ENCODE peak calls at places on chromosome 18, in five cellular contexts. M is stomach, L is epithelial cell of proximal tubule, R is foreskin fibroblast, S is NCI-H2171 treated with DMSO at 0.1 percent for 48 hours. Y is an unnamed sample.
A peak's percentile ranks its signal among the peaks of the same experiment; 100 is the strongest.

GRCh38 chr18:48889115-48889941 is 61.4 kb downstream of the SMAD7 start:
- DNase-seq in S (no peak), R (no peak), M (peak; percentile 35), L (no peak), Y (peak; percentile 72)

GRCh38 chr18:58768293-58768974 is 96.2 kb upstream of the ZNF532 start:
- DNase-seq in L (no peak), M (peak; percentile 84), R (peak; percentile 83), S (peak; percentile 74), Y (peak; percentile 95)

GRCh38 chr18:68397241-68398035 is 317.5 kb downstream of the TMX3 start:
- DNase-seq in S (no peak), L (no peak), M (no peak), R (no peak), Y (no peak)

GRCh38 chr18:79693561-79694205 is 14.1 kb downstream of the CTDP1 start:
- DNase-seq in M (no peak), S (no peak), R (no peak), L (no peak), Y (no peak)

GRCh38 chr18:11366410-11366809 is 217.0 kb upstream of the PIEZO2 start:
- DNase-seq in M (no peak), S (peak; percentile 87), R (peak; percentile 72), L (no peak), Y (no peak)

GRCh38 chr18:11872479-11873136 is 21.4 kb downstream of the CHMP1B start:
- DNase-seq in S (peak; percentile 65), M (peak; percentile 47), L (no peak), R (peak; percentile 47), Y (no peak)

GRCh38 chr18:61713502-61713901 is 179.3 kb downstream of the RNF152 start:
- DNase-seq in L (no peak), R (no peak), M (no peak), S (no peak), Y (no peak)

GRCh38 chr18:24426073-24426397 is 435 bp upstream of the IMPACT start:
- DNase-seq in R (no peak), L (no peak), S (no peak), M (no peak), Y (no peak)

GRCh38 chr18:23283933-23284430 is 148.7 kb downstream of the CABLES1 start:
- DNase-seq in S (no peak), L (peak; percentile 83), R (peak; percentile 87), M (no peak), Y (no peak)

GRCh38 chr18:26327062-26327461 is 100.8 kb downstream of the TAF4B start:
- DNase-seq in L (no peak), S (no peak), M (no peak), R (no peak), Y (no peak)

GRCh38 chr18:39453882-39454281 is 1888.3 kb upstream of the CELF4 start:
- DNase-seq in M (no peak), L (peak; percentile 38), S (no peak), R (peak; percentile 69), Y (peak; percentile 20)

GRCh38 chr18:60469396-60469795 is 96.8 kb upstream of the MC4R start:
- DNase-seq in L (no peak), S (no peak), R (no peak), M (no peak), Y (no peak)

GRCh38 chr18:69895081-69896047 is 52.3 kb downstream of the CD226 start:
- DNase-seq in M (no peak), R (no peak), S (no peak), L (no peak), Y (no peak)

GRCh38 chr18:31819106-31819924 is 58.6 kb upstream of the SLC25A52 start:
- DNase-seq in R (peak; percentile 68), L (no peak), S (peak; percentile 45), M (no peak), Y (peak; percentile 49)

GRCh38 chr18:61998957-61999356 is 106.2 kb upstream of the RNF152 start:
- DNase-seq in L (no peak), M (no peak), R (peak; percentile 94), S (no peak), Y (no peak)

GRCh38 chr18:21163647-21164625 is 52.3 kb upstream of the ROCK1 start:
- DNase-seq in L (no peak), S (no peak), M (no peak), R (peak; percentile 92), Y (no peak)

GRCh38 chr18:77339623-77340022 is 90.0 kb downstream of the GALR1 start:
- DNase-seq in M (no peak), L (no peak), R (no peak), S (no peak), Y (no peak)

GRCh38 chr18:49189772-49190171 is 239.0 kb upstream of the SMAD7 start:
- DNase-seq in R (no peak), S (no peak), M (no peak), L (no peak), Y (no peak)

GRCh38 chr18:2442006-2442405 is 129.3 kb downstream of the METTL4 start:
- DNase-seq in S (no peak), R (no peak), L (no peak), M (no peak), Y (no peak)

GRCh38 chr18:595068-595467 is 1.7 kb upstream of the CLUL1 start:
- DNase-seq in M (no peak), S (no peak), L (no peak), R (no peak), Y (no peak)

GRCh38 chr18:48216639-48217280 is 192.4 kb downstream of the ZBTB7C start:
- DNase-seq in M (no peak), S (peak; percentile 12), R (no peak), L (no peak), Y (no peak)

GRCh38 chr18:32095156-32095555 is 3.5 kb downstream of the RNF138 start:
- DNase-seq in R (peak; percentile 8), S (no peak), L (no peak), M (no peak), Y (no peak)

GRCh38 chr18:37769846-37770245 is 204.2 kb upstream of the CELF4 start:
- DNase-seq in M (no peak), L (no peak), S (no peak), R (no peak), Y (no peak)

GRCh38 chr18:2657788-2658458 is 2.4 kb downstream of the SMCHD1 start:
- DNase-seq in S (no peak), M (no peak), R (peak; percentile 78), L (no peak), Y (no peak)

GRCh38 chr18:75087119-75088020 is 121.6 kb downstream of the PTGR3 start:
- DNase-seq in R (no peak), M (no peak), S (no peak), L (no peak), Y (no peak)

GRCh38 chr18:48545690-48546365 is 7.0 kb downstream of the CTIF start:
- DNase-seq in M (peak; percentile 31), S (peak; percentile 65), L (no peak), R (peak; percentile 92), Y (peak; percentile 86)

GRCh38 chr18:43661570-43661969 is 384.3 kb upstream of the SYT4 start:
- DNase-seq in M (no peak), S (peak; percentile 32), R (peak; percentile 85), L (peak; percentile 51), Y (no peak)

GRCh38 chr18:52046842-52047241 is 293.2 kb upstream of the DCC start:
- DNase-seq in S (no peak), L (no peak), R (no peak), M (no peak), Y (no peak)

GRCh38 chr18:21833619-21834300 is 93.2 kb downstream of the MIB1 start:
- DNase-seq in L (no peak), S (no peak), M (no peak), R (no peak), Y (no peak)

GRCh38 chr18:36015629-36016028 is 43.1 kb downstream of the RMP24 start:
- DNase-seq in L (no peak), S (no peak), R (no peak), M (no peak), Y (no peak)

GRCh38 chr18:44518666-44519065 is 162.0 kb upstream of the SETBP1 start:
- DNase-seq in S (no peak), L (no peak), M (no peak), R (peak; percentile 58), Y (no peak)

Y was measured in retina.